ENCODE peak calls at places on chromosomes 2 and 18, in four cellular contexts. F is AG10803, X is uterus, E is ovary. J is an unnamed sample.

GRCh38 chr2:18741888-18742287 is 152.5 kb upstream of the NT5C1B start:
- DNase-seq in E (no peak), F (no peak), X (peak), J (no peak)

GRCh38 chr2:113679457-113679856 is 52.4 kb downstream of the RABL2A start:
- DNase-seq in X (no peak), F (no peak), E (no peak), J (no peak)

GRCh38 chr2:225980372-225980771 is 580.9 kb downstream of the NYAP2 start:
- DNase-seq in E (no peak), X (no peak), F (no peak), J (no peak)

GRCh38 chr2:219246559-219246958 is 1.3 kb downstream of the STK16 start:
- DNase-seq in E (no peak), F (no peak), X (no peak), J (no peak)

GRCh38 chr2:38750011-38750792 is 959 bp downstream of the SRSF7 start:
- DNase-seq in X (peak), F (peak), E (peak), J (peak)

GRCh38 chr2:205748660-205749059 is 66.4 kb downstream of the NRP2 start:
- DNase-seq in E (no peak), X (no peak), F (no peak), J (no peak)

GRCh38 chr18:55420665-55420964 is 167.4 kb downstream of the TCF4 start:
- DNase-seq in F (no peak), E (no peak), X (no peak), J (no peak)

GRCh38 chr2:144944506-144945230 is 424.7 kb upstream of the ZEB2 start:
- DNase-seq in X (no peak), E (no peak), F (no peak), J (no peak)

GRCh38 chr2:7007846-7008741 is 90.9 kb downstream of the RNF144A start:
- DNase-seq in X (peak), F (peak), E (peak), J (peak)

GRCh38 chr2:18503686-18504085 is 56.8 kb downstream of the RDH14 start:
- DNase-seq in E (no peak), F (no peak), X (no peak), J (no peak)

GRCh38 chr2:111121028-111121872 is 536 bp downstream of the BCL2L11 start:
- DNase-seq in X (peak), E (peak), F (no peak), J (peak)

GRCh38 chr18:55500316-55501086 is 87.5 kb downstream of the TCF4 start:
- DNase-seq in F (peak), E (no peak), X (no peak), J (peak)

GRCh38 chr18:8400193-8400752 is 209.0 kb upstream of the RAB12 start:
- DNase-seq in E (no peak), X (no peak), F (no peak), J (no peak)

GRCh38 chr18:57083485-57083884 is 63.4 kb upstream of the BOD1L2 start:
- DNase-seq in E (no peak), X (no peak), F (no peak), J (no peak)

GRCh38 chr18:37434161-37434860 is 131.3 kb downstream of the CELF4 start:
- DNase-seq in F (no peak), X (no peak), E (no peak), J (no peak)

GRCh38 chr2:74887445-74887951 is 53.6 kb downstream of the HK2 start:
- DNase-seq in E (no peak), X (no peak), F (peak), J (peak)

GRCh38 chr2:96617012-96617411 is 21.1 kb downstream of the KANSL3 start:
- DNase-seq in X (no peak), F (no peak), E (no peak), J (no peak)

GRCh38 chr2:189096769-189097447 is 82.7 kb downstream of the COL5A2 start:
- DNase-seq in E (no peak), X (no peak), F (peak), J (peak)

GRCh38 chr2:84302513-84303412 is 156.3 kb downstream of the SUCLG1 start:
- DNase-seq in F (peak), X (no peak), E (no peak), J (peak)

GRCh38 chr2:202157211-202157985 is 81.0 kb downstream of the SUMO1 start:
- DNase-seq in E (no peak), X (no peak), F (no peak), J (no peak)

DNA sequence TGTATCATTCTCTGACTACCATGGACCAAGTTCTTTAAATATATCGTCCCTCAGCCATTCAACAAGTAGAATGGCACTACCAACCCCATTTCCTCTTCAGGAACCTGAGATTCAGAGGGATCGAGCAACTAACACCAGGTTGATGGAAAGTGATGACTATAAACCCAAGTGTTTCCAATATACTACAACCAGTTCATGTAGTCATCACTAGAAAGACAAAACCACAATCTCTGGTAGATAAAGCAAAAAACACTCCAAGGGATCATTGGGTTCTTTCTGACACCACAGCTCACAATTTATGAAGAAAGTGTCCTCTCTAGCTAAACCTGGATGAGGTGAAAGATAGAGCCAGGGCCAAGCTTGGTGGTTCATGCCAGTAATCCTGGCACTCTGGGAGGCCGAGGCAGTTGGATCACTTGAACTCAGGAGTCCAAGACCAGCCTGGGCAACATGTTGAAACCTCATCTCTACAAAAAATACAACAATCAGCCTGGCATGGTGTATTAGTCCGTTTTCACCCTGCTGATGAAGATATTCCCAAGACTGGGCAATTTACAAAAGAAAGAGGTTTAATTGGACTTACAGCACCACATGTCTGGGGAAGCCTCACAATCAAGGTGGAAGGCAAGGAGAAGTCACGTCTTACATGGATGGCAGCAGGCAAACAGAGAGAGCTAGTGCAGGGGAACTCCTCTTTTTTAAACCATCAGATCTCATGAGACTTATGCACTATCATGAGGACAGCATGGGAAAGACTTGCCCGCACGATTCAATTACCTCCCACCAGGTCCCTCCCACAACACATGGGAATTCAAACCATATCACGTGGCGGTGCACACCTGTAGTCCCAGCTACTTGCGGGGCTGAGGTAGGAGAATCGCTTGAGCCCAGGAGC is 2.2 kb downstream of the CD226 start:
- DNase-seq in E (no peak), X (no peak), F (no peak), J (no peak)
- H3K4me3 ChIP-seq in E (no peak), X (no peak), F (no peak), J (no peak)

GRCh38 chr2:239266436-239266770 is 134.4 kb downstream of the HDAC4 start:
- DNase-seq in X (no peak), F (no peak), E (no peak), J (no peak)

GRCh38 chr2:239265681-239266435 is 135.0 kb downstream of the HDAC4 start:
- DNase-seq in E (no peak), F (no peak), X (no peak), J (no peak)

GRCh38 chr2:239268082-239268481 is 132.7 kb downstream of the HDAC4 start:
- DNase-seq in X (no peak), E (peak), F (no peak), J (no peak)

GRCh38 chr2:239267411-239267941 is 133.3 kb downstream of the HDAC4 start:
- DNase-seq in X (peak), E (peak), F (peak), J (peak)

GRCh38 chr2:239266779-239267410 is 133.9 kb downstream of the HDAC4 start:
- DNase-seq in F (no peak), E (no peak), X (no peak), J (no peak)
- H3K4me3 ChIP-seq in F (no peak), E (no peak), X (no peak), J (no peak)

DNA sequence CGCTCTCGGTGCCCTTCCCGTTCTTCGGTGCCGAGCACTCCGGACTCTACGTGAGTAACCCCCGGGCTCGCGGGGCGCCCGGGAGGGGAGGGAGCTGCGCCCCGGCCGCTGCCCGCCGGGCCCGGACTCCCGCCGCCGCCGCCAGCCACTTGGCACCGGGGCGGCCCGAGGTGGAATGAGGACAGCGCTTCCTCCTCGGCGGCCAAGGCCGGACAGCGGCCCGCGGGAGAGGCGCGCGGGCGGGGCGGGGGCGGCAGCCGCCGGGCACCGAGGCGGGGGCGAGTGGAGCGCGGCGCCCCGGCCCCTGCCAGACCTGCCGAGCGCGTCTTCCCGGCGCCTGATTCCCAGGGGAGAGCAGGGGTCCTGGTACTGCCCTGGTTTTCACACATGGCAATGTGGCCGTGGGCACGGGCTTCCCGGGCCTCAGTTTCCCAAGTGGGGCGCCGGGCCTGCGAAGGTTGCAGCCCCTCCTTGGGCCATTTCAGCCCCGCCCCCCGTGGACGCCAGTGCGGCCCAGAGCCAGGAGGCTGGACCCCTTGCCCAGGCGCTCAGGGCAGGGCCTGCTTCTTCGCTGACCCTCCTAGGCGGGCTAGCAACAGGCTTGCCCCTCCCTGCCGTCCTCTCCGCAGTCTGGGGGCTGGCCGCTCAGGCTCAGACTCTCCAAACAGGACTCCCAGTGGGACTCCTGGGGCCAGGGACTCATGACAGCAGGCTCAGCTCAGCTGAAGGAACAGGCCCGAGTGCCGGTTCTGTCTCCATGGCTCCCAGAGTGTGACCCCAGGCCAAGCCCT is 778 bp downstream of the SNED1 start:
- DNase-seq in X (peak), E (no peak), F (peak), J (peak)
- H3K4me3 ChIP-seq in X (peak), E (peak), F (peak), J (peak)

DNA sequence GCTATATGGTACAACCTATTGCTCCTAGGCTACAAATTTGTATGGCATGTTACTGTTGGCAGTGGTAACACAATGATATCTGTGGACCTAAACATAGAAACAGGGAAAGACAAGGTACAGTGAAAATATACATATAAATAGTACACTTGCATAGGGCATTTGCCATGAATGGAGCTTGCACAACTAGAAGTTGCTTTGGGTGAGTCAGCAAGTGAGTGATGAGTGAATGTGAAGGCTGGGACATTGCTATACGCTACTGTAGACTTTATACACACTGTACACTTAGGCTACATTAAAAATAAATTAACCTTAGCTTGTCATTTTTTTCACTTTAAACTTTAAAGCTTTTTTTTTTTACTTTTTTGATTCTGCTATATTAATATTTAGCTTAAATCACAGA is 500.0 kb upstream of the SETBP1 start:
- DNase-seq in F (no peak), E (no peak), X (no peak), J (peak)
- H3K4me3 ChIP-seq in F (no peak), E (no peak), X (no peak), J (no peak)

GRCh38 chr2:15780234-15780633 is 160.1 kb upstream of the MYCN start:
- DNase-seq in F (no peak), E (no peak), X (no peak), J (no peak)

GRCh38 chr2:15782769-15783294 is 157.5 kb upstream of the MYCN start:
- DNase-seq in F (no peak), X (no peak), E (no peak), J (no peak)

GRCh38 chr2:15780912-15781574 is 159.3 kb upstream of the MYCN start:
- DNase-seq in X (no peak), E (no peak), F (no peak), J (no peak)

GRCh38 chr2:15783489-15783888 is 156.9 kb upstream of the MYCN start:
- DNase-seq in F (no peak), X (no peak), E (no peak), J (no peak)

DNA sequence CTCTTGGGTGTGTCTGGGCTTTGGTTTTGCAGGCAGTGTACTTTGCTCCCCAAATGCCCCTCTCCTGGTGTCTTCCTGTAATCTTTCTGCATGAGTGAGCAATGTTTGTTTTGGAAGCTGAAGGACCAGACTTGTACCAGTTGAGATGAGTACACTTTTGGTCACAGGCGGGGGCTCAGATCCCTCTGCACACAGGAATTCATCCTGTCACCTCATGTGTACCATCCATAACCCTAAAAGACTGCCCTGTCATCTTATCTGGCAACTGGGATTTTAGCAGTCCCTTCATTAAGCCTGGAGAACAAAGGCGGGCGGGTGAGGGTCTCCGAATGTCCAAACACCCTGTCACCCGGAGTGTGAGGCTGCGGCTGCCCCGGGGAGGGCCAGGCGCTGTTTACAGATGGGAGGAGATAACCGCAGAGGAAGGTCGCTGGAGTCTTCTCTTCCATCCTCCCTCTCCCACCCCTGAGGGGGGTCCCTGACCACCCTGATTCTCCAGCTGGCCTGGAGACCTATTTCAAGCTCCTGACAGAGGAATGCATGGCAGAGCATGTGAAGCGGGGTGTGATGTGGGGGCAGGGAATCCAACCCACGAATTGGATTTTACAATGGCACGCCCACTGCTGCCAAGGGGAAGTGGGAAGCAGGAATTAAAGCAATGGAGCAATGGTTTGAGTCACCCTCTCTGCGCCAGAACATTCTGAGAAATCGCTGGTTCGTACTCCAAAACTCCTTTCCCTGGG is 158.2 kb upstream of the MYCN start:
- DNase-seq in F (peak), X (no peak), E (no peak), J (no peak)
- H3K4me3 ChIP-seq in F (no peak), X (no peak), E (no peak), J (no peak)

J was measured in foreskin fibroblast.